ENCODE peak calls at places on chromosomes 1 and 21, in five cellular contexts. N, P, H, E and B are unnamed samples.

GRCh38 chr1:180586671-180587155 is 27.9 kb downstream of the OVAAL start:
- DNase-seq in N (peak; percentile 40), P (no peak), H (no peak), E (no peak), B (no peak)

GRCh38 chr1:217982711-217983405 is 302.2 kb upstream of the RRP15 start:
- DNase-seq in N (no peak), P (no peak), H (no peak), E (no peak), B (no peak)

GRCh38 chr1:38267037-38268036 is 220.7 kb upstream of the POU3F1 start:
- DNase-seq in N (no peak), P (no peak), H (no peak), E (no peak), B (no peak)

GRCh38 chr1:22398656-22399420 is 52.8 kb upstream of the ZBTB40 start:
- DNase-seq in N (no peak), P (no peak), H (no peak), E (no peak), B (no peak)

GRCh38 chr1:41536296-41536695 is 51.8 kb upstream of the EDN2 start:
- DNase-seq in N (no peak), P (no peak), H (peak; percentile 27), E (peak; percentile 17), B (no peak)

GRCh38 chr1:107450899-107451664 is 310.2 kb downstream of the NTNG1 start:
- DNase-seq in N (no peak), P (no peak), H (no peak), E (no peak), B (no peak)

GRCh38 chr21:28419811-28420210 is 572.9 kb downstream of the LTN1 start:
- DNase-seq in N (no peak), P (no peak), H (no peak), E (no peak), B (no peak)

GRCh38 chr1:53127546-53127945 is 14.9 kb downstream of the SLC1A7 start:
- DNase-seq in N (no peak), P (no peak), H (peak; percentile 33), E (no peak), B (no peak)

GRCh38 chr1:68955424-68955823 is 458.5 kb upstream of the DEPDC1 start:
- DNase-seq in N (no peak), P (no peak), H (no peak), E (no peak), B (peak; percentile 2)

GRCh38 chr1:180098242-180098995 is 56.2 kb upstream of the QSOX1 start:
- DNase-seq in N (no peak), P (no peak), H (no peak), E (no peak), B (peak; percentile 97)

GRCh38 chr1:11725616-11726015 is 10.3 kb upstream of the AGTRAP start:
- DNase-seq in N (no peak), P (no peak), H (no peak), E (no peak), B (no peak)

GRCh38 chr1:117173711-117174110 is 37.0 kb downstream of the VTCN1 start:
- DNase-seq in N (no peak), P (no peak), H (no peak), E (no peak), B (no peak)

GRCh38 chr1:30670195-30671060 is 53.0 kb downstream of the MATN1 start:
- DNase-seq in N (no peak), P (no peak), H (no peak), E (no peak), B (peak; percentile 28)

GRCh38 chr1:207031632-207032258 is 811 bp downstream of the C1orf116 start:
- DNase-seq in N (peak; percentile 81), P (no peak), H (peak; percentile 79), E (no peak), B (no peak)

GRCh38 chr1:147273409-147274307 is 31.2 kb downstream of the CHD1L start:
- DNase-seq in N (peak; percentile 60), P (no peak), H (no peak), E (no peak), B (peak; percentile 91)

GRCh38 chr1:54857741-54858665 is 29.0 kb downstream of the DHCR24 start:
- DNase-seq in N (no peak), P (no peak), H (no peak), E (no peak), B (peak; percentile 58)

GRCh38 chr1:227654858-227655752 is 80.0 kb downstream of the JMJD4 start:
- DNase-seq in N (no peak), P (no peak), H (no peak), E (no peak), B (no peak)

GRCh38 chr1:97608272-97608671 is 312.6 kb downstream of the DPYD start:
- DNase-seq in N (no peak), P (no peak), H (no peak), E (no peak), B (no peak)

GRCh38 chr1:231601775-231602674 is 24.6 kb upstream of the DISC1 start:
- DNase-seq in N (no peak), P (no peak), H (no peak), E (no peak), B (peak; percentile 72)

GRCh38 chr1:183651621-183652020 is 1.5 kb downstream of the APOBEC4 start:
- DNase-seq in N (no peak), P (no peak), H (no peak), E (no peak), B (no peak)

GRCh38 chr21:38619865-38620513 is 121.7 kb upstream of the ERG start:
- DNase-seq in N (no peak), P (no peak), H (no peak), E (no peak), B (no peak)

GRCh38 chr1:230340778-230341546 is 85.2 kb downstream of the PGBD5 start:
- DNase-seq in N (no peak), P (no peak), H (no peak), E (no peak), B (no peak)

GRCh38 chr21:33360281-33360680 is 35.5 kb downstream of the IFNAR1 start:
- DNase-seq in N (no peak), P (no peak), H (no peak), E (no peak), B (peak; percentile 53)

GRCh38 chr1:89908993-89909436 is 85.9 kb upstream of the ZNF326 start:
- DNase-seq in N (no peak), P (no peak), H (no peak), E (no peak), B (peak; percentile 97)

DNA sequence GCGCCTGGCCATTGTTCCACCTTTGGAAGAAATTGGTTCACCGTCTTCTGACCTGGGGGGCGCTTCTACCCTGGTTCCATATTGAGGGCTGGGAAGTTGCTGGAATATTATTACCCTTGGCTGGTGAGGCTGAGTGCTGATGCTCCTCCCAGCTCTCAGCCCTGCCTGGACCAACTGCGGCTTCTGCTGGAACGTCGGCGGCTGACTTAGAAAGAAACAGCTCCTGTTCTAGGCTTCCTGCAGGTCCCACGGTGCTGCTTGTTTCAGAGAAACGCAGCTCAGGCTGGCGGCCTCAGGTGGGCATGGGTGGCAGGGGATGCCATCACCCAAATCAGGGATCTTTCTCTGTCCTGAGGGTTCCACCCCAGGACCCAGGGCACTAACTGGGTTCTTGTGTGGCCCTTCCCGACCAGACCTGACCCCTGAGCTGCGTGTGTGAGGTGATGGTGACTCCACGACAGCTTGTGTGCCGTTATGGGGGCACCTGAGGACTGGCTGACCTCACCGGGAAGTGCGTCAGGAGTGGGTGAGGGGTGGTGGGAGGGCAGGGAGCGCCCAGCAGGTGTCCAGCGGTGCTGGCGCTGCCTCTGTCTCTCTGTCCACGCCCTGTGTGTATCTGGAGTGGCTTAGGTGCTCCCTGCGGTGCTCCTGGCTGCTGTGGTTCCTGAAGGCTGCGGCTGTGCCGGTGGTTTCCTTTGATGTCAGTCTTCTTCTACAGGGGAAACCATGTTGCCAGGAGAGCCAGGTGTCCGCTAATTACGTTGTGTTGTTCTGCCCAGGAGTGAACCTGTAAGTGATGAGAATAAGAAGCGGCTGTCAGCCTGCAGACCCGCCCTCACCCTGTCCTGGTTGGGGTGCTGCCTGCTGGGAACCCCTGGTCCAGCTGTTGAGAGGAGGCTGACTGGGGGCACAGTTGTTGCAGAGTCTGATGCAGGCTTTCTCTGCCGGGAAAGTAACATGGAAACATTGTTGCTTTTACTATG is 8.9 kb downstream of the SKI start:
- DNase-seq in N (peak; percentile 51), P (no peak), H (peak; percentile 80), E (peak; percentile 52), B (no peak)
- H3K4me3 ChIP-seq in N (no peak overlapping the region), P (no peak overlapping the region), H (no peak overlapping the region), E (no peak overlapping the region), B (no peak overlapping the region)

GRCh38 chr1:209354111-209354839 is 229.2 kb upstream of the CAMK1G start:
- DNase-seq in N (peak; percentile 87), P (peak; percentile 43), H (peak; percentile 82), E (peak; percentile 49), B (peak; percentile 91)
- TF ChIP-seq CTCF in N (peak; percentile 71), P (peak; percentile 59), H (peak; percentile 25), E (peak; percentile 72), B (peak; percentile 97)

GRCh38 chr1:20732071-20732587 is 374 bp downstream of the SH2D5 start:
- DNase-seq in N (peak; percentile 39), P (no peak), H (peak; percentile 64), E (peak; percentile 86), B (peak; percentile 55)

GRCh38 chr1:20732588-20733360 is at the start of gene SH2D5:
- DNase-seq in N (peak; percentile 80), P (peak; percentile 38), H (peak; percentile 93), E (peak; percentile 96), B (peak; percentile 97)

GRCh38 chr1:20730690-20731056 is 1.8 kb downstream of the SH2D5 start:
- DNase-seq in N (no peak), P (peak; percentile 9), H (no peak), E (no peak), B (no peak)

GRCh38 chr1:20729990-20730689 is 2.4 kb downstream of the SH2D5 start:
- DNase-seq in N (no peak), P (no peak), H (peak; percentile 41), E (no peak), B (no peak)

DNA sequence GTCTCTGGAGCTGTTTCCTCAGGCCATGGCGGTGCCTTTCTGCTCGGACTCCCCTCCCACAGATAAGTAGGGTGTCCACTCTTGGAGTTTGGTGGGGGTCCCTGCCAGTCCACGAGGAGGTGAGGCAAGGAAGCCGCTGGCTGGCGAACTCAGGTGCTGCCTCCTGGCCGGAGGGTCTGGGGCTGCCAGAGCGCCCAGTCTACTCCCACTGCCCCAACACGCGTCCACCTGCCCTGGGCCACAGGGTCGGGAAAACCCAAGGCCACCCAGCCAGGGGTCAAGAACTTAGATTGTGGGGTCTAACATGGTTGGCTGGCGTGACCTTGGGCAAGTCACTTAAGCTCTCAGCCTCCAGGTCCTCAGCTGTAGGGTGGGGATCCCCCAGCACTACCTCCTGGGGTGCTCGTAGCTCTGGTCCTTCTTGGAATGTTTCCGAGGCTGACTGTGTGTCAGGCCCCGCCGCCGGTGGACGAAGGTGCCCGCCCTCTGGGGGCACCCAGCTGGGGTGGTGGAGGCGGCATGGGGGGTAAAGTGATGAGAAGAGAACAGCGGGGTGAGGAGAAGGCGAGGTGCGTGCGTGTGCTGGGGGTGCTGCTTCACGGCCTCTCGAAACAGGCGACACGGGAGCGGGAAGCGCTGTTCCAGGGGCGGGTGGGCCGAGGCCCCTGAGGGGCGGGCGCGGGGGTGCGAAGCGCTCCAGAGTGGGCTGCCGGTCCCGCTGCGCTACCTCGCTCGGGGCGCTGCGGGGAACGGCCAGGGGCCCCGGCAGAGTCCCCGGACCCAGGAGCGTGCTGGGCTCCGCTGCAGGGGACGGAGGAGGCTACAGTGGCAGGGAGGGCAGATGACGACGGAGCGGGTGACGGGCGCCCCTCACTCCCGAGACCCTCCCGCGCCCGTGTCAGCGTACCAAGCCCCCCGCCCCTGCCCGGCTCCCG is 1.2 kb downstream of the SH2D5 start:
- DNase-seq in N (no peak), P (no peak), H (peak; percentile 44), E (no peak), B (no peak)
- H3K4me3 ChIP-seq in N (no peak overlapping the region), P (peak overlapping the region; percentile 55), H (peak overlapping the region; percentile 78), E (peak overlapping the region; percentile 62), B (peak overlapping the region; percentile 62)

GRCh38 chr1:234089396-234089795 is 184.9 kb downstream of the SLC35F3 start:
- DNase-seq in N (no peak), P (no peak), H (no peak), E (no peak), B (no peak)
- TF ChIP-seq CTCF in N (no peak), P (no peak), H (no peak), E (no peak), B (no peak)

GRCh38 chr1:78472851-78473496 is 17.8 kb upstream of the PTGFR start:
- DNase-seq in N (no peak), P (no peak), H (no peak), E (no peak), B (no peak)
- H3K4me3 ChIP-seq in N (no peak overlapping the region), P (no peak overlapping the region), H (no peak overlapping the region), E (no peak overlapping the region), B (no peak overlapping the region)